ENCODE peak calls at places on chromosomes 16 and 17, in four cellular contexts. T is activated naive CD8-positive, alpha-beta T cell treated with anti-CD3 and anti-CD28 coated beads for 36 hours; N is D721Med; Q is sciatic nerve. G is an unnamed sample.

GRCh38 chr16:88103011-88103410 is 151.8 kb downstream of the BANP start:
- DNase-seq in T (no peak), N (no peak), Q (no peak), G (peak)

GRCh38 chr17:74981318-74981978 is 6.0 kb upstream of the CDR2L start:
- DNase-seq in T (peak), N (no peak), Q (no peak), G (no peak)

GRCh38 chr17:75288784-75289121 is 480 bp downstream of the SLC25A19 start:
- DNase-seq in T (peak), N (peak), Q (no peak), G (no peak)

GRCh38 chr17:77186141-77186604 is 45.4 kb downstream of the SEC14L1 start:
- DNase-seq in T (peak), N (no peak), Q (no peak), G (no peak)

GRCh38 chr16:86252596-86252995 is 257.7 kb upstream of the FOXF1 start:
- DNase-seq in T (no peak), N (no peak), Q (no peak), G (peak)

GRCh38 chr17:36545465-36546417 is 1.0 kb downstream of the GGNBP2 start:
- DNase-seq in T (peak), N (peak), Q (peak), G (peak)

GRCh38 chr16:919658-920631 is 50.8 kb downstream of the LMF1 start:
- DNase-seq in T (no peak), N (no peak), Q (no peak), G (peak)

GRCh38 chr16:11992008-11992584 is 15.6 kb downstream of the SNX29 start:
- DNase-seq in T (no peak), N (no peak), Q (no peak), G (no peak)

GRCh38 chr17:36885761-36886365 is 51.4 kb upstream of the LHX1 start:
- DNase-seq in T (no peak), N (no peak), Q (no peak), G (no peak)

GRCh38 chr16:87604572-87605135 is 2.3 kb downstream of the JPH3 start:
- DNase-seq in T (no peak), N (no peak), Q (no peak), G (no peak)

GRCh38 chr16:59148312-59148711 is 414.2 kb upstream of the GOT2 start:
- DNase-seq in T (no peak), N (no peak), Q (no peak), G (no peak)

GRCh38 chr16:14302031-14302398 is 230.9 kb downstream of the MRTFB start:
- DNase-seq in T (peak), N (peak), Q (peak), G (no peak)

GRCh38 chr17:48412841-48413240 is 17.2 kb downstream of the SKAP1 start:
- DNase-seq in T (no peak), N (no peak), Q (no peak), G (no peak)

GRCh38 chr17:76191891-76192290 is 48.4 kb downstream of the RNF157 start:
- DNase-seq in T (peak), N (no peak), Q (no peak), G (no peak)

GRCh38 chr16:83669456-83669855 is 138.3 kb upstream of the HSBP1 start:
- DNase-seq in T (no peak), N (no peak), Q (no peak), G (no peak)

GRCh38 chr17:36878216-36878615 is 59.1 kb upstream of the LHX1 start:
- DNase-seq in T (no peak), N (no peak), Q (no peak), G (no peak)

GRCh38 chr16:2500937-2501750 is 12.6 kb upstream of the ATP6V0C start:
- DNase-seq in T (peak), N (peak), Q (peak), G (peak)

GRCh38 chr17:61584266-61584665 is 6.8 kb downstream of the NACA2 start:
- DNase-seq in T (no peak), N (no peak), Q (no peak), G (no peak)

GRCh38 chr16:65201446-65202010 is 79.7 kb upstream of the CDH11 start:
- DNase-seq in T (no peak), N (no peak), Q (no peak), G (no peak)

GRCh38 chr17:71011389-71011788 is 842.1 kb downstream of the KCNJ2 start:
- DNase-seq in T (no peak), N (no peak), Q (no peak), G (no peak)

GRCh38 chr16:31113420-31114124 is 3.9 kb upstream of the KAT8 start:
- DNase-seq in T (no peak), N (no peak), Q (no peak), G (no peak)